ENCODE peak calls at places on chromosomes 6 and 20, in eight cellular contexts. Y is activated T-helper 1 cell treated with Interleukin-2 at 50 U/mL for 16 hours; B is IMR-90; N is GOT3; D is neural progenitor cell; E is spleen; U is stimulated activated naive CD8-positive, alpha-beta T cell treated with anti-CD3 and anti-CD28 coated beads, Interleukin-15, Interleukin-2, amounts not matched to agents 100 U/mL and 50 U/mL, for 24 hours; F is GM10248. H is an unnamed sample.

GRCh38 chr6:88725111-88725711 is 238.2 kb downstream of the RNGTT start:
- DNase-seq in Y (no peak), B (peak), N (no peak), D (peak), E (no peak), U (peak), F (peak), H (peak)

GRCh38 chr6:21559238-21559637 is 34.3 kb upstream of the SOX4 start:
- DNase-seq in Y (no peak), B (no peak), N (no peak), D (no peak), E (no peak), U (no peak), F (no peak), H (no peak)

GRCh38 chr6:36678488-36679042 is at the start of gene CDKN1A:
- DNase-seq in Y (peak), B (peak), N (peak), D (peak), E (peak), U (peak), F (peak), H (peak)

GRCh38 chr6:22149081-22149480 is 147.8 kb downstream of the PRL start:
- DNase-seq in Y (no peak), B (no peak), N (no peak), D (no peak), E (no peak), U (no peak), F (no peak), H (no peak)

GRCh38 chr20:29497261-29497671 is 1760.2 kb upstream of the DEFB115 start:
- DNase-seq in Y (no peak), B (no peak), N (no peak), D (no peak), E (peak), U (no peak), F (peak), H (peak)

GRCh38 chr6:91659881-91660280 is 1073.0 kb upstream of the MAP3K7 start:
- DNase-seq in Y (no peak), B (no peak), N (no peak), D (no peak), E (no peak), U (no peak), F (no peak), H (no peak)

GRCh38 chr6:116157391-116157790 is 31.5 kb upstream of the COL10A1 start:
- DNase-seq in Y (no peak), B (no peak), N (no peak), D (no peak), E (no peak), U (no peak), F (no peak), H (no peak)

GRCh38 chr20:9200196-9200595 is 131.3 kb downstream of the PLCB4 start:
- DNase-seq in Y (no peak), B (no peak), N (no peak), D (no peak), E (no peak), U (no peak), F (no peak), H (no peak)

GRCh38 chr6:63351995-63352586 is 32.3 kb upstream of the LGSN start:
- DNase-seq in Y (no peak), B (peak), N (no peak), D (no peak), E (no peak), U (no peak), F (peak), H (peak)

GRCh38 chr20:23201658-23202057 is 115.5 kb upstream of the CD93 start:
- DNase-seq in Y (no peak), B (no peak), N (no peak), D (no peak), E (no peak), U (no peak), F (no peak), H (no peak)

GRCh38 chr20:63280929-63281545 is 8.4 kb downstream of the ARFGAP1 start:
- DNase-seq in Y (no peak), B (no peak), N (no peak), D (peak), E (no peak), U (no peak), F (no peak), H (no peak)

GRCh38 chr6:152273002-152273401 is 364.2 kb downstream of the SYNE1 start:
- DNase-seq in Y (no peak), B (peak), N (no peak), D (no peak), E (no peak), U (no peak), F (no peak), H (no peak)

H was measured in A673.